ENCODE peak calls at places on chromosome 9, in ten cellular contexts. Z, F, K, V, C, H, U, R, A and E are unnamed samples.

GRCh38 chr9:132703336-132703735 is 33.1 kb downstream of the GTF3C4 start:
- DNase-seq in Z (no peak), F (no peak), K (no peak), V (no peak), C (no peak), H (no peak), U (no peak), R (peak; percentile 79), A (no peak), E (no peak)

GRCh38 chr9:121253821-121254471 is 14.0 kb upstream of the GSN start:
- DNase-seq in Z (no peak), F (no peak), K (no peak), V (no peak), C (no peak), H (no peak), U (no peak), R (no peak), A (no peak), E (no peak)

GRCh38 chr9:99072040-99072394 is 32.9 kb upstream of the TGFBR1 start:
- DNase-seq in Z (no peak), F (no peak), K (no peak), V (no peak), C (no peak), H (no peak), U (no peak), R (no peak), A (no peak), E (no peak)

GRCh38 chr9:129712595-129713524 is 40.0 kb downstream of the PTGES start:
- DNase-seq in Z (peak; percentile 51), F (no peak), K (no peak), V (no peak), C (no peak), H (no peak), U (peak; percentile 64), R (peak; percentile 79), A (no peak), E (no peak)

GRCh38 chr9:4987996-4988421 is 2.9 kb downstream of the JAK2 start:
- DNase-seq in Z (peak; percentile 81), F (peak; percentile 6), K (peak; percentile 63), V (no peak), C (peak; percentile 47), H (no peak), U (peak; percentile 53), R (peak; percentile 68), A (peak; percentile 57), E (no peak)

GRCh38 chr9:31304576-31304975 is 1079.9 kb upstream of the ACO1 start:
- DNase-seq in Z (peak; percentile 89), F (no peak), K (no peak), V (no peak), C (no peak), H (no peak), U (peak; percentile 12), R (peak; percentile 76), A (no peak), E (no peak)

GRCh38 chr9:70411930-70412677 is 2.4 kb downstream of the KLF9 start:
- DNase-seq in Z (peak; percentile 94), F (peak; percentile 49), K (peak; percentile 54), V (peak; percentile 79), C (peak; percentile 78), H (no peak), U (peak; percentile 75), R (peak; percentile 86), A (peak; percentile 76), E (peak; percentile 72)

GRCh38 chr9:81305561-81306182 is 383.7 kb downstream of the TLE1 start:
- DNase-seq in Z (no peak), F (no peak), K (no peak), V (no peak), C (no peak), H (no peak), U (no peak), R (peak; percentile 10), A (no peak), E (no peak)

GRCh38 chr9:136762915-136763648 is 1.2 kb downstream of the LCN15 start:
- DNase-seq in Z (peak; percentile 33), F (peak; percentile 12), K (peak; percentile 40), V (peak; percentile 66), C (no peak), H (no peak), U (no peak), R (no peak), A (peak; percentile 81), E (peak; percentile 69)

GRCh38 chr9:116100711-116101111 is 52.9 kb upstream of the PAPPA start:
- DNase-seq in Z (peak; percentile 59), F (no peak), K (no peak), V (no peak), C (no peak), H (no peak), U (peak; percentile 89), R (peak; percentile 95), A (no peak), E (no peak)

GRCh38 chr9:12859704-12860251 is 85.0 kb downstream of the LURAP1L start:
- DNase-seq in Z (peak; percentile 67), F (no peak), K (no peak), V (no peak), C (no peak), H (no peak), U (peak; percentile 65), R (peak; percentile 86), A (no peak), E (no peak)

GRCh38 chr9:133333566-133333965 is 2.4 kb downstream of the SURF6 start:
- DNase-seq in Z (no peak), F (no peak), K (no peak), V (no peak), C (no peak), H (no peak), U (no peak), R (no peak), A (no peak), E (no peak)

GRCh38 chr9:97840521-97840920 is 12.5 kb upstream of the FOXE1 start:
- DNase-seq in Z (peak; percentile 32), F (no peak), K (no peak), V (no peak), C (no peak), H (no peak), U (peak; percentile 17), R (peak; percentile 56), A (no peak), E (no peak)

GRCh38 chr9:71741841-71742648 is 26.3 kb downstream of the CEMIP2 start:
- DNase-seq in Z (peak; percentile 78), F (no peak), K (no peak), V (no peak), C (no peak), H (no peak), U (no peak), R (peak; percentile 93), A (no peak), E (no peak)